ENCODE peak calls at places on chromosome 16, in nine cellular contexts. N, X, A, L, O, G, Q, F and S are unnamed samples.

GRCh38 chr16:89149386-89149785 is 22.2 kb upstream of the CDH15 start:
- DNase-seq in N (no peak), Q (no peak), F (no peak), G (no peak), O (no peak), L (no peak), X (no peak), A (no peak), S (no peak)

GRCh38 chr16:791131-791530 is 2.7 kb downstream of the CHTF18 start:
- DNase-seq in A (no peak), L (no peak), Q (no peak), N (no peak), G (no peak), O (no peak), F (no peak), X (no peak), S (no peak)

GRCh38 chr16:19898924-19899604 is 14.4 kb upstream of the GPRC5B start:
- DNase-seq in L (peak), A (no peak), F (no peak), Q (peak), N (peak), X (peak), O (no peak), G (peak), S (peak)

GRCh38 chr16:28609631-28610594 is at the start of gene SULT1A1:
- DNase-seq in X (no peak), F (no peak), Q (no peak), A (no peak), O (peak), N (no peak), G (no peak), L (no peak), S (no peak)

GRCh38 chr16:89619880-89620279 is 6.4 kb downstream of the DPEP1 start:
- DNase-seq in G (no peak), L (no peak), A (no peak), X (peak), O (no peak), Q (no peak), F (no peak), N (no peak), S (no peak)

GRCh38 chr16:8634991-8635736 is 13.7 kb downstream of the METTL22 start:
- DNase-seq in L (no peak), A (no peak), Q (peak), N (peak), G (no peak), X (peak), F (no peak), O (no peak), S (peak)

GRCh38 chr16:77863250-77863649 is 74.9 kb downstream of the VAT1L start:
- DNase-seq in Q (no peak), A (no peak), G (no peak), O (no peak), X (no peak), L (no peak), N (no peak), F (no peak), S (no peak)

GRCh38 chr16:56241596-56241995 is 50.3 kb downstream of the GNAO1 start:
- DNase-seq in O (no peak), X (no peak), Q (peak), L (no peak), A (no peak), G (no peak), F (no peak), N (peak), S (no peak)

GRCh38 chr16:17083628-17084027 is 387.1 kb downstream of the XYLT1 start:
- DNase-seq in F (no peak), X (no peak), O (no peak), Q (no peak), N (no peak), A (no peak), G (no peak), L (no peak), S (no peak)

GRCh38 chr16:88378401-88378800 is 4.4 kb upstream of the ZNF469 start:
- DNase-seq in G (no peak), Q (no peak), O (no peak), X (no peak), A (no peak), N (no peak), L (no peak), F (no peak), S (no peak)

GRCh38 chr16:84484579-84485254 is 19.7 kb downstream of the MEAK7 start:
- DNase-seq in O (peak), A (no peak), X (peak), N (peak), Q (no peak), G (peak), L (peak), F (no peak), S (peak)

GRCh38 chr16:79610771-79611170 is 10.2 kb upstream of the MAF start:
- DNase-seq in O (no peak), F (no peak), L (no peak), G (no peak), A (no peak), Q (no peak), X (no peak), N (peak), S (no peak)

GRCh38 chr16:89958068-89958467 is 9.5 kb downstream of the DEF8 start:
- DNase-seq in O (no peak), Q (no peak), F (no peak), L (no peak), G (no peak), X (peak), N (peak), A (no peak), S (peak)

GRCh38 chr16:17303101-17303500 is 167.7 kb downstream of the XYLT1 start:
- DNase-seq in Q (no peak), N (no peak), L (no peak), A (no peak), X (no peak), O (no peak), G (no peak), F (no peak), S (no peak)

GRCh38 chr16:50213939-50214519 is 52.3 kb upstream of the ADCY7 start:
- DNase-seq in A (no peak), F (no peak), G (no peak), L (no peak), N (peak), Q (peak), O (no peak), X (peak), S (no peak)

GRCh38 chr16:64225696-64226095 is 896.2 kb downstream of the CDH11 start:
- DNase-seq in A (no peak), X (no peak), F (no peak), O (no peak), L (no peak), G (no peak), N (no peak), Q (no peak), S (no peak)